ENCODE peak calls at places on chromosome 16, in four cellular contexts. M, O, C and W are unnamed samples. For H3K9me3, the result is how much of the 10 kb centered on the place peaks cover.

GRCh38 chr16:12207939-12208338 is 231.4 kb downstream of the SNX29 start:
- DNase-seq in M (no peak), O (no peak), C (no peak), W (no peak)

GRCh38 chr16:50335198-50335958 is 33.4 kb downstream of the BRD7 start:
- DNase-seq in C (peak), M (no peak), O (no peak), W (peak)

GRCh38 chr16:75089486-75090202 is 26.9 kb downstream of the LDHD start:
- DNase-seq in C (no peak), M (no peak), O (no peak), W (no peak)

GRCh38 chr16:57252148-57252721 is 7.2 kb downstream of the ARL2BP start:
- DNase-seq in M (no peak), O (no peak), C (no peak), W (no peak)

GRCh38 chr16:79899316-79900110 is 299.0 kb upstream of the MAF start:
- DNase-seq in M (no peak), C (no peak), O (no peak), W (no peak)

GRCh38 chr16:50547340-50547865 is 793 bp upstream of the NKD1 start:
- DNase-seq in C (no peak), M (peak), O (no peak), W (peak)

GRCh38 chr16:50587543-50587942 is 39.3 kb downstream of the NKD1 start:
- DNase-seq in M (no peak), O (no peak), C (no peak), W (no peak)

GRCh38 chr16:51426276-51426675 is 275.2 kb upstream of the SALL1 start:
- DNase-seq in C (no peak), M (no peak), O (no peak), W (no peak)

GRCh38 chr16:23496826-23497542 is 13.3 kb downstream of the GGA2 start:
- DNase-seq in M (no peak), O (no peak), C (peak), W (no peak)

GRCh38 chr16:27455700-27456099 is 53.7 kb downstream of the IL21R start:
- DNase-seq in M (no peak), O (peak), C (no peak), W (peak)

GRCh38 chr16:47524007-47524405 is 62.9 kb downstream of the PHKB start:
- DNase-seq in M (no peak), C (no peak), O (no peak), W (no peak)

GRCh38 chr16:81237282-81237681 is 1.2 kb upstream of the BCO1 start:
- DNase-seq in M (peak), C (no peak), O (peak), W (no peak)

GRCh38 chr16:1158456-1159324 is 5.8 kb downstream of the CACNA1H start:
- DNase-seq in C (peak), O (peak), M (peak), W (no peak)

GRCh38 chr16:1159325-1159972 is 6.5 kb downstream of the CACNA1H start:
- DNase-seq in M (no peak), C (no peak), O (no peak), W (no peak)

GRCh38 chr16:1156111-1156982 is 3.4 kb downstream of the CACNA1H start:
- DNase-seq in C (no peak), M (no peak), O (no peak), W (no peak)

GRCh38 chr16:1156983-1157638 is 4.2 kb downstream of the CACNA1H start:
- DNase-seq in C (no peak), O (no peak), M (no peak), W (no peak)

DNA sequence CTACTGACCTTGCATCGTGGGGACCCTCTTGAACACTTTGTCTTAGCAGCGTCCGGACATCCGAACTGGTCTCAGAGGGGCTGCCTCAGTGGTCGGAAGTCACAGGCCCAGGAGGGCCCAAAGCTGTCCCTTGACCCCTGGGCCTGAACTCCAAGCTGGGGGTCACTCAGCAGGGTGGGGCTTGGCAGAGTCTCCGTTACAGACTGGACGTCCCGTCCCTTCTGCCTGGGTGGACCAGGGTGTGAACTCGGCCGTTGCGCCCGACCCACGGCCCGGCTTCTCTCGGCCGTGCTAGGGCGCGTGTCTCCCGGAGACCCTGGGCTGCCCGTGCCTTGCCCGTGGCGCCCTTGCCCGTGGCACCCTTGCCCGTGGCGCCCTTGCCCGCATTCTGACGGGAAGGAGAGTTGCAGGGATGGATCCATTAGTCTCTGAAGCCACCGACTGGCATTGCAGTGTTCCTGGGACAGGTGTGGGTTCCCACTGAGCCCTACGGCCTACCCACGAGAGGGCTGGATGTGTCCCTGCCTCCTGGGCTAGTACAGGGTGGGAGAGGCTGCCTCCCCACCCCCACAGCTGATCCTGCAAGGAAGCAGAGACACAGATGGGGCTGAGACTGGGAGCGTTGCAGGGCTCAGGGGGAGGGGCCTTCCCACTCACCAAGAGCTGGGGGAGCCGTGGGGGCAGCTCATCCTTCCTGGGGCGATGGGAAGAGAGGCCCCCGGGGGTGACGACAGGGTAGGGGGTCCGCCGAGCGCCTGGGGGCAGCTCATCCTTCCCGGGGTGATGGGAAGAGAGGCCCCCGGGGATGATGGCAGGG is 4.9 kb downstream of the CACNA1H start:
- DNase-seq in C (no peak), O (peak), M (peak), W (no peak)
- H3K27ac ChIP-seq in C (no peak), O (peak), M (peak), W (no peak)

GRCh38 chr16:19878760-19879159 is 5.9 kb downstream of the GPRC5B start:
- DNase-seq in O (no peak), C (no peak), M (no peak), W (no peak)
- H3K9me3 ChIP-seq in O (under half), C (under half), M (under half), W (under half)

DNA sequence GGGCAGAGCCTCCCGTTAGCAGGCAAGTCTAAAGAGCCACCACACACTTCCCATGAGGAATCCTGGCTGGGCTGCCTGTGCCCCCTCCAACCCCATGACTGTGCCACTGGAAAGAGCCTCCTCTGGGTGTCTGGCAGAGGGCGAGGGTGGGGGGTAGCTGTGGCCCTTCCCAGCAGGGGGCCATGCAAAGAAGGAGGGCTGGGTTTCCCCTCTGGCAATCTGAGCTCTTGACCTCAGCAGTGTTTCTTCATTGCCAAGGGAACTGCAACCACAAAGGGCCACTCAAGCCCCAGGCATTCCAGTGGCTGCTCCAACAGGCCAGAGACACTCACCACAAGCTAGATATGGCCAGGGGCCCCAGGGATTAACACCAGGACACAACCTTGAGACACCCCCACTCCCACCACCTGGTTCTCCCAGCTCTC is 1.7 kb upstream of the RRAD start:
- DNase-seq in C (peak), M (peak), O (peak), W (no peak)
- H3K27ac ChIP-seq in C (no peak), M (peak), O (peak), W (no peak)

DNA sequence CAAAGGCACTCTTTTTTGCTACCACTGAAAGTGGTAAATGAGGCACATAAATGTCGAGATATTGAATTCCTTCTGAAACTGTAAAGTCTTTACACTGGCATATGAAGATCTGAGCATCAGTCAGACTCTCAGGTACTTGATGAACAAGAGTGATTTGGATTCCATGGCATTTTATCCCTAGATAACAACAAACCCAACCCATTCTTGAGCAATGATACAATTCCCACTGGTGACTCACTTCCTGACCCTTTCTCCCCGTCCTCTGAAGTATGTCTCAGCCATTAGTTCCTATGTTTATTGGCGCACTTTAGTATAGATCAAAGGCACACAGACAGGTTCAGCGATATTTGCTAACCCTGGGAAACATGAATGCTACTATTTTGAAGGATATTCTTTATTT is 147.0 kb upstream of the RBFOX1 start:
- DNase-seq in C (no peak), O (no peak), M (no peak), W (no peak)
- H3K9me3 ChIP-seq in C (under half), O (under half), M (under half), W (under half)

GRCh38 chr16:84883301-84883700 is 63.5 kb downstream of the CRISPLD2 start:
- DNase-seq in C (no peak), O (peak), M (peak), W (no peak)
- H3K27ac ChIP-seq in C (no peak), O (peak), M (peak), W (no peak)

GRCh38 chr16:16118337-16118736 is 105.0 kb downstream of the ABCC6 start:
- DNase-seq in O (no peak), C (no peak), M (no peak), W (no peak)
- H3K9me3 ChIP-seq in O (under half), C (under half), M (under half), W (under half)

GRCh38 chr16:84107921-84108320 is 8.8 kb downstream of the MBTPS1 start:
- DNase-seq in C (no peak), O (no peak), M (no peak), W (no peak)
- H3K27ac ChIP-seq in C (no peak), O (peak), M (peak), W (no peak)

GRCh38 chr16:63612462-63613227 is 1509.2 kb downstream of the CDH11 start:
- DNase-seq in O (no peak), M (no peak), C (no peak), W (no peak)

GRCh38 chr16:63617990-63618763 is 1503.7 kb downstream of the CDH11 start:
- DNase-seq in C (no peak), M (peak), O (peak), W (no peak)

GRCh38 chr16:63613701-63614100 is 1508.2 kb downstream of the CDH11 start:
- DNase-seq in C (peak), O (no peak), M (no peak), W (no peak)

GRCh38 chr16:63617047-63617989 is 1504.5 kb downstream of the CDH11 start:
- DNase-seq in M (peak), O (peak), C (no peak), W (no peak)

DNA sequence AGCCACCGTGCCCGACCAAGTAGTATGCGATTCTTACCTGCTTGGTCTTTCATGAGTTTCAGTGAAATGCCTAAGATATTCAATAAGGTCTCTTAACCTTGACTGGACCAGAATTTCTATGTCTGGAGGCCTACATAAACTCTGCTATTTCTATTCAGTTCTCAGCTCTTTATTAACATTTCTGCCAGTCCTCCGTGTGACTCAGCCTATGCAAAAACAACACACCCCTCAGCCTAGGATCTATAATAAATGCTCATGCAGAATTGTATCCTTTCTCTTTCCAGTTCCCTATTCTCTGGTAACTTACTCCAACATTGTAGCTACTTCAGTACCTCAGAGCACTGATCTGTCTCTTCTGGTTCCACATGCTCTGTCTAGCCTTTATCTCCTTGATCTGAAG is 1507.4 kb downstream of the CDH11 start:
- DNase-seq in O (no peak), C (no peak), M (no peak), W (no peak)
- H3K9me3 ChIP-seq in O (under half), C (under half), M (under half), W (under half)

GRCh38 chr16:30775381-30776099 is 11.5 kb downstream of the ZNF629 start:
- DNase-seq in O (peak), C (peak), M (peak), W (peak)
- H3K27ac ChIP-seq in O (peak), C (peak), M (peak), W (peak)